ENCODE peak calls at places on chromosomes 3 and 15, in four cellular contexts. Z is astrocyte of the spinal cord, M is prostate gland, A is tibial artery. P is an unnamed sample.

GRCh38 chr3:27431116-27431515 is 53.1 kb downstream of the SLC4A7 start:
- DNase-seq in Z (peak), M (peak), A (no peak), P (no peak)

GRCh38 chr3:111926266-111926676 is 52.6 kb upstream of the ABHD10 start:
- DNase-seq in Z (no peak), M (no peak), A (no peak), P (no peak)

GRCh38 chr3:166425900-166426611 is 588.8 kb upstream of the BCHE start:
- DNase-seq in M (no peak), Z (no peak), A (no peak), P (no peak)

GRCh38 chr3:64152676-64153466 is 72.4 kb downstream of the PRICKLE2 start:
- DNase-seq in A (no peak), M (no peak), Z (no peak), P (no peak)

GRCh38 chr3:187367561-187368103 is 553 bp upstream of the RTP4 start:
- DNase-seq in A (no peak), Z (no peak), M (no peak), P (no peak)

GRCh38 chr15:99978426-99978825 is 245.2 kb upstream of the LYSMD4 start:
- DNase-seq in A (no peak), M (no peak), Z (no peak), P (no peak)

GRCh38 chr3:35710554-35710953 is 71.2 kb downstream of the ARPP21 start:
- DNase-seq in M (no peak), Z (no peak), A (no peak), P (no peak)

GRCh38 chr3:159726231-159726964 is 262.2 kb upstream of the IL12A start:
- DNase-seq in M (peak), A (no peak), Z (peak), P (no peak)

GRCh38 chr15:43100971-43101370 is 4.9 kb downstream of the UBR1 start:
- DNase-seq in A (no peak), M (no peak), Z (no peak), P (no peak)

GRCh38 chr3:133369041-133369440 is 30.8 kb upstream of the BFSP2 start:
- DNase-seq in A (no peak), M (no peak), Z (no peak), P (no peak)

GRCh38 chr3:51382947-51383578 is 2.0 kb upstream of the MANF start:
- DNase-seq in Z (no peak), M (no peak), A (peak), P (no peak)

GRCh38 chr15:101307897-101308603 is 13.0 kb upstream of the SNRPA1 start:
- DNase-seq in Z (no peak), A (no peak), M (no peak), P (no peak)

GRCh38 chr15:64461577-64462162 is 1.3 kb downstream of the ZNF609 start:
- DNase-seq in A (no peak), M (peak), Z (no peak), P (peak)

GRCh38 chr15:90419202-90419601 is 31.2 kb downstream of the IQGAP1 start:
- DNase-seq in Z (no peak), A (no peak), M (no peak), P (no peak)

GRCh38 chr15:39359736-39360135 is 221.1 kb upstream of the THBS1 start:
- DNase-seq in A (no peak), M (no peak), Z (no peak), P (no peak)

GRCh38 chr3:170483485-170484262 is 65.0 kb downstream of the CLDN11 start:
- DNase-seq in Z (no peak), A (no peak), M (no peak), P (no peak)

GRCh38 chr3:150256336-150256735 is 151.8 kb upstream of the TSC22D2 start:
- DNase-seq in Z (no peak), M (no peak), A (no peak), P (no peak)

GRCh38 chr3:107272885-107273284 is 104.4 kb upstream of the CCDC54 start:
- DNase-seq in M (no peak), Z (no peak), A (no peak), P (no peak)
- TF ChIP-seq CTCF in M (no peak), Z (no peak), A (no peak), P (no peak)

DNA sequence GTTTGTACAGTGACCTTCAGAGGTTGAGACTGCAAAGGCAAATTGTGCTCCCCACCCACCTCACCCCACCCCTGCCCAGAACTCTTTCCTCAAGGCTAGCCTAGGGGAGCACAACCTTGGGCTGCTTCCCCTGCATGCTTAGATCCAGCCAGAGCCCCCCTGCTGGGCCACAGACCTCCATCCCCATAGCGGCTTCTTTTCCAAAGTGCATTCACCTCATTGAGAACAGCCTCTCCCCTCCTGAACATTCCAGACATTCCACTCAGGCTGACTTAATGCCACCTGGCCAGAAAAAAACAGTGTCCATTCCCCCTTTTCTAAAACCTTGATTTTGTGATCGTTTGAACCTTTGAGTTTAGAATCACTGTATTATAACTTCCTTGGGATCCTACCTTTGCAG is 124.4 kb upstream of the TOPAZ1 start:
- DNase-seq in A (no peak), M (no peak), Z (no peak), P (no peak)
- TF ChIP-seq CTCF in A (no peak), M (no peak), Z (no peak), P (no peak)

DNA sequence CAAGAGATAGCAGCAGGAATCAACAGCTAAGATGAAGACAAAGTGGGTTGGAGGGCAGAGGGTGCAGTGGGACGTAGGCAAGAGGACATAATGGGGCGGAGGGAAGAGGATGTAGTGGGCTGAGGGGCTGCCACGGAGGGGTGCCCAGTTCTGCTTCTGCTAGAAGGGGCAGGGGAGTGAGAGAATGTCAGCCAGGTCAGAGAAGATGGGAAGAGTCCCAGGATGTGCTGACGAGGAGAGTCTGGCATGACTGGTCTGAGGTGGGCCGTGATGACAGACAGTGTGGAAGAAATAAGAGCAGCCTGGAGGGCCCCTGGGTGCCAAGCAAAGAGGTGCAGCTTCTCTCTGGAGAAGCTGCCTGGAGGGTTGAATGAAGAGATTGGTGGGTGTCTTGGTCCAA is 4.0 kb downstream of the SPSB4 start:
- DNase-seq in A (no peak), Z (no peak), M (no peak), P (no peak)
- TF ChIP-seq CTCF in A (no peak), Z (no peak), M (no peak), P (no peak)

GRCh38 chr15:40941078-40941527 is 12.0 kb downstream of the DLL4 start:
- DNase-seq in Z (no peak), M (no peak), A (no peak), P (no peak)

GRCh38 chr15:40939909-40940801 is 11.0 kb downstream of the DLL4 start:
- DNase-seq in A (no peak), Z (no peak), M (no peak), P (no peak)

GRCh38 chr15:40942337-40942854 is 10.9 kb upstream of the CHAC1 start:
- DNase-seq in A (peak), Z (no peak), M (no peak), P (no peak)

GRCh38 chr15:40942865-40943264 is 10.4 kb upstream of the CHAC1 start:
- DNase-seq in A (no peak), M (no peak), Z (no peak), P (no peak)

DNA sequence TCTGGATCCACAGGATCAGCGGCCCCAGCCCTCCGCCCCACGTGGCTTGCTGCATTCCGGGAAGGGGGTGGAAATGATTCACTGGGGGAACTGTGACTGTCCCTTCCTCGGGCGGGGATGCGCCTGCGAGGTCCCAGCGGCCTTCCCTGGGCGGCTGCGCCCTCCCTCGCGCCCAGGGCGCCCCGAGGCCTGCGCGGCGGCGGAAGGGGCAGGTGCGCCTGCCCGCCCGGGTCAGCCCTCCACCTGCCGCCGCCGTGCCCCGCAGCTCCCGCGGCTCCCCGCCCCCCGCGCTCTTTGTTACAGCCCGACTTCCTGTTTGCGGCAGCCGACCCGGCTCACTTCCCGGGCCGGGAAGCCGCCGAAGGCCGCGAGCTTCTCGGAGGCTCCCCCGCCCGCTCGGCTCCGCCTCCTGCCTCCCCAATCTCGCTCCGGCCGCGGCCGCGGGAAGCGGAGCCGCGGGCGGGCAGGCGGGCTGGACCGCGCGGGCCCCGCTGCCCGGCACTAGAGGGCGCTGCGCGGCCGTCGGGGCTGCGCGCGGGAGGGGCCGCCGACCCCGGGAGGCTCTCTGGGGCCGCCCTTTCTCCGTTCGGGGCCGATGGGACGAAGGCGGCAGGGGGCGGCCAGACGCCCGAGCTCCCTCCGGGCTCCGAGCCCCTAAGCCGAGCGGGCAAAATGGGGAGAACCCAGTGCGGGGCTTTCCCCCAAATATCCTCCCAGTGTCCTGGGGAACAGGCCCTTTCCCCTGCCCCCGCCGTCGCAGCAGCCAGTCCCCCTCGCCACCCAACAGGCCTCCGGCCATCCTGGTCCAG is 11.5 kb upstream of the CHAC1 start:
- DNase-seq in A (peak), Z (peak), M (peak), P (peak)
- TF ChIP-seq CTCF in A (peak), Z (peak), M (peak), P (peak)

GRCh38 chr3:82796765-82797164 is 1035.3 kb upstream of the GBE1 start:
- DNase-seq in M (no peak), A (no peak), Z (no peak), P (no peak)

GRCh38 chr3:82800248-82800647 is 1038.8 kb upstream of the GBE1 start:
- DNase-seq in A (no peak), Z (no peak), M (no peak), P (no peak)

GRCh38 chr3:82807781-82808180 is 1046.3 kb upstream of the GBE1 start:
- DNase-seq in Z (no peak), A (no peak), M (no peak), P (no peak)

GRCh38 chr3:82802501-82802900 is 1041.1 kb upstream of the GBE1 start:
- DNase-seq in A (no peak), Z (no peak), M (no peak), P (no peak)
- TF ChIP-seq CTCF in A (no peak), Z (no peak), M (no peak), P (no peak)

DNA sequence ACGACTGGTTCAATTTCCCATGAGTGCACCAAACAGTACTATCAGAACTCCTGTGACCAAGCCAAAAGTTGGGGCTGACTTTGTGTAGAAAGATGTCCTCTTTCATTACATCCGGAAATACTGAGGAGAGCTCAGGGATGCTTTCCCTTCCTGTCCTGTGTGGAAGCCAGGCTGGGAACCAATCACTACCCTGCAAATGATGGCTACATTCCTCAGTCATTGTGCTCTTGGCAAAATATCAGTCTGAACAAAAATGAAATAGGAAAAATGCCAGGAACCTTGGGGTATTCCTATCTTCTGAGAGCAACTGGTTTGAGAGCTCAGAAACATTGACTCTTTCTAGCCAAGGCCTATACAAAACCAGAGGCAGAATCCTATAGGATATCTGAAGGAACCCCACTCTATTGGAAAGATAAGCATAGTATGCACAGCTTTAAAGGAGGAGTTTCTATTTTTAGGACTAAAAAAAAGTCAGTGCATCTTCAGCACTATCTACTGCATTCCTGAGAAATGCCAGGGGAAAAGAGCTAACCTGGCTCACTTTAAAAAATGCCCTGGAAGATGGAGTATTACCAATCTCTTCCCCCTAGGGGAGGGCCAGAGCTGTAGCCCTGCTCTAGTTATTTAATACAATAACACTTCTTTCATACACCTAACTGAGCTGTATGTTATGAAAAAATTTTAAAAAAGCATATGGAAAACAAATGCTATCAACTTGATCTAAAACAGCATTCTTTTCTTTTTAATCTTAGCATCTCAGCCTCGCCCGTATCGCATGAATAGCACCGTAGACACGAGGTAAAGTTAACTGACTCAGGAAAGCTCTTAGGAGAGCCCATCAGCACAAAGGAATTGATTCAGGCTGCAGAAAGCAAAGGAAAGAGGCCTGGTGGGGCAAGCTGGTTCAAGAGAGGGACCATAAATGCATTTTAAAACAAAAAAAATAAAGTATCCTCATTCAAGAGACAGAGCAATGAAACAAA is 50.0 kb downstream of the TGM4 start:
- DNase-seq in Z (peak), A (no peak), M (no peak), P (no peak)
- TF ChIP-seq CTCF in Z (no peak), A (no peak), M (no peak), P (no peak)

GRCh38 chr15:48856947-48857346 is 21.0 kb upstream of the EID1 start:
- DNase-seq in Z (peak), A (no peak), M (no peak), P (no peak)

GRCh38 chr15:48851956-48852355 is 26.0 kb upstream of the EID1 start:
- DNase-seq in Z (no peak), A (no peak), M (no peak), P (no peak)

GRCh38 chr15:48859426-48859825 is 18.5 kb upstream of the EID1 start:
- DNase-seq in Z (no peak), M (no peak), A (no peak), P (no peak)

GRCh38 chr15:48858401-48858800 is 19.5 kb upstream of the EID1 start:
- DNase-seq in Z (peak), A (no peak), M (no peak), P (no peak)

GRCh38 chr15:48855501-48856440 is 22.2 kb upstream of the EID1 start:
- DNase-seq in M (no peak), A (no peak), Z (peak), P (no peak)
- TF ChIP-seq CTCF in M (peak), A (peak), Z (peak), P (no peak)

DNA sequence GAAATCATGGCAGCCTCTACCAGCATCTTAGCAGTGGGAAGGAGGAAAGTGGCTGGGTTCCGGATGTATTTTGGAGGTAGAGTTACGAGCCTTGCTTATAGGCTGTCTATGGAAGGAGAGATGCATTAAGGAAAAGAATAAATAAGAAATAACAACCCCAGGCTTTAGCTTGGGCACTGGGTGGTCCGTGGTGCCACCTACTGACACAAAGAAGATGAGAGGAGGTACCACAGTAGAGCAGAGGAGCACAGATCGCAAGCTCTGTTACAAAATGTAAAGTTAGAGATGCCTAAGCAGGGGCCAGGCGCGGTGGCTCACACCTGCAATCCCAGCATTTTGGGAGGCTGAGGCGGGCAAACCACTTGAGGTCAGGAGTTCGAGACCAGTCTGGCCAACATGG is 74.8 kb downstream of the TMEM39A start:
- DNase-seq in Z (no peak), A (no peak), M (no peak), P (no peak)
- TF ChIP-seq CTCF in Z (peak), A (no peak), M (no peak), P (no peak)

GRCh38 chr15:61746589-61746988 is 313.7 kb downstream of the VPS13C start:
- DNase-seq in M (no peak), Z (no peak), A (no peak), P (no peak)

GRCh38 chr15:61748529-61748928 is 311.7 kb downstream of the VPS13C start:
- DNase-seq in Z (no peak), M (no peak), A (no peak), P (no peak)

GRCh38 chr15:61742591-61742990 is 317.7 kb downstream of the VPS13C start:
- DNase-seq in A (no peak), M (no peak), Z (no peak), P (no peak)

GRCh38 chr15:61749169-61749568 is 311.1 kb downstream of the VPS13C start:
- DNase-seq in A (no peak), Z (peak), M (peak), P (no peak)

DNA sequence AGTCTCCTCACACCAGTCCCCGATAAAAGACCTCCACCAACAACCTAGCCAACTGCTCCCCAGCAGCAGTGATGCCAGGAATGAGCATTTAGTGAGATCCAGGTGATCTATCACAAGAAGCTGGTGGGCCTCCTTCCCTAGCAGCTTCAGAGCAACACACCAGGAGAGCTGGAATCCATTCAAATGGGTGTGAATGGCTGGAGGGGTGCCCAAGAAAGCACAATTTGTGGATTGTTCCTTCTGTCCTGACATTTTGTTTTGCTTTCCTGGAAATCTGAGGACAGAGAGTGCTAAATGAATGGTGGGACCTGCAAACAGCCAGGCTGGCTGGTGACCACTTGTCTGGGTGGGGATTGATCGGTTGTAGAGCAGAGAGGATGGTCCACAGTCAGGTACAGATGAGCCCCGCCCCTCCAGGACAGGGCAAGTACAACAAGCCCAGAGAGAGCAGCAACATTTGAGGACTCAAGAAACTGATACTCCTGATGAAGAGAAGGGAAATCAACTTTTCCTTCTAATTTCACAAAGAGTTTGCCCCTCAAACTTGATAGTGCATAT is 316.8 kb downstream of the VPS13C start:
- DNase-seq in Z (no peak), M (peak), A (no peak), P (no peak)
- TF ChIP-seq CTCF in Z (no peak), M (no peak), A (no peak), P (no peak)

P was measured in activated CD8-positive, alpha-beta T cell treated with anti-CD3 and anti-CD28 coated beads for 36 hours.